ENCODE peak calls at places on chromosome 6, in four cellular contexts. L, X, Y and I are unnamed samples.

GRCh38 chr6:99613398-99613704 is 6.7 kb downstream of the PRDM13 start:
- DNase-seq in L (no peak), X (no peak), Y (peak; percentile 39), I (no peak)

GRCh38 chr6:27294409-27294808 is 17.7 kb downstream of the POM121L2 start:
- DNase-seq in L (no peak), X (no peak), Y (no peak), I (no peak)

GRCh38 chr6:156890627-156891300 is 113.6 kb downstream of the ARID1B start:
- DNase-seq in L (no peak), X (no peak), Y (peak; percentile 7), I (peak; percentile 24)

GRCh38 chr6:149755300-149756260 is 6.0 kb downstream of the PCMT1 start:
- DNase-seq in L (no peak), X (no peak), Y (no peak), I (no peak)

GRCh38 chr6:100876251-100876650 is 4.9 kb downstream of the ASCC3 start:
- DNase-seq in L (no peak), X (no peak), Y (no peak), I (no peak)

GRCh38 chr6:24844903-24845302 is 46.2 kb upstream of the ARMH2 start:
- DNase-seq in L (no peak), X (no peak), Y (no peak), I (no peak)

GRCh38 chr6:93896081-93896480 is 476.7 kb upstream of the EPHA7 start:
- DNase-seq in L (no peak), X (no peak), Y (no peak), I (no peak)

GRCh38 chr6:141790921-141791320 is 341.8 kb upstream of the GJE1 start:
- DNase-seq in L (no peak), X (no peak), Y (no peak), I (no peak)

GRCh38 chr6:40798069-40798770 is 211.1 kb upstream of the LRFN2 start:
- DNase-seq in L (no peak), X (no peak), Y (no peak), I (no peak)

GRCh38 chr6:24448828-24449525 is 40.4 kb downstream of the GPLD1 start:
- DNase-seq in L (no peak), X (peak; percentile 18), Y (no peak), I (no peak)

GRCh38 chr6:9581155-9581554 is 833.7 kb downstream of the TFAP2A start:
- DNase-seq in L (no peak), X (no peak), Y (no peak), I (no peak)

GRCh38 chr6:168452685-168453377 is 11.8 kb downstream of the SMOC2 start:
- DNase-seq in L (no peak), X (no peak), Y (no peak), I (no peak)

GRCh38 chr6:78500299-78501089 is 366.9 kb upstream of the IRAK1BP1 start:
- DNase-seq in L (no peak), X (no peak), Y (no peak), I (no peak)

GRCh38 chr6:11653028-11653583 is 115.6 kb downstream of the TMEM170B start:
- DNase-seq in L (peak; percentile 99), X (no peak), Y (peak; percentile 85), I (no peak)

GRCh38 chr6:88361754-88362153 is 195.6 kb upstream of the CNR1 start:
- DNase-seq in L (no peak), X (no peak), Y (no peak), I (no peak)

GRCh38 chr6:129426343-129426742 is 283.6 kb downstream of the ARHGAP18 start:
- DNase-seq in L (no peak), X (no peak), Y (no peak), I (no peak)

GRCh38 chr6:15447546-15448232 is 201.8 kb downstream of the JARID2 start:
- DNase-seq in L (no peak), X (no peak), Y (no peak), I (no peak)

GRCh38 chr6:170099387-170099786 is 191.5 kb downstream of the DLL1 start:
- DNase-seq in L (no peak), X (peak; percentile 32), Y (no peak), I (no peak)

GRCh38 chr6:27883136-27883535 is 29.1 kb downstream of the OR2B2 start:
- DNase-seq in L (no peak), X (no peak), Y (no peak), I (no peak)

GRCh38 chr6:28137458-28138020 is 4.1 kb upstream of the ZKSCAN8 start:
- DNase-seq in L (no peak), X (no peak), Y (no peak), I (no peak)

GRCh38 chr6:168838000-168838399 is 397.0 kb downstream of the SMOC2 start:
- DNase-seq in L (no peak), X (no peak), Y (no peak), I (no peak)

GRCh38 chr6:33053230-33053629 is 20.2 kb downstream of the HLA-DPA1 start:
- DNase-seq in L (no peak), X (no peak), Y (no peak), I (no peak)

GRCh38 chr6:14729186-14729871 is 516.5 kb upstream of the JARID2 start:
- DNase-seq in L (no peak), X (no peak), Y (no peak), I (no peak)

GRCh38 chr6:71383476-71383875 is 94.9 kb downstream of the OGFRL1 start:
- DNase-seq in L (no peak), X (no peak), Y (no peak), I (no peak)

GRCh38 chr6:38527371-38527770 is 112.4 kb downstream of the BTBD9 start:
- DNase-seq in L (no peak), X (no peak), Y (no peak), I (no peak)

GRCh38 chr6:88919032-88919431 is 44.4 kb downstream of the RNGTT start:
- DNase-seq in L (no peak), X (no peak), Y (peak; percentile 17), I (no peak)

GRCh38 chr6:56718236-56718635 is 75.5 kb upstream of the DST start:
- DNase-seq in L (no peak), X (no peak), Y (no peak), I (no peak)

GRCh38 chr6:16199792-16200191 is 38.6 kb upstream of the GMPR start:
- DNase-seq in L (no peak), X (no peak), Y (no peak), I (no peak)

GRCh38 chr6:79872986-79873385 is 74.4 kb downstream of the ELOVL4 start:
- DNase-seq in L (peak; percentile 56), X (no peak), Y (peak; percentile 22), I (peak; percentile 69)

GRCh38 chr6:96014846-96015245 is 928 bp upstream of the FUT9 start:
- DNase-seq in L (no peak), X (no peak), Y (no peak), I (no peak)

GRCh38 chr6:70289299-70289698 is 13.6 kb downstream of the COL9A1 start:
- DNase-seq in L (no peak), X (no peak), Y (no peak), I (no peak)

GRCh38 chr6:90194371-90194841 is 102.2 kb downstream of the BACH2 start:
- DNase-seq in L (peak; percentile 86), X (no peak), Y (peak; percentile 90), I (peak; percentile 45)

GRCh38 chr6:10316327-10316726 is 98.5 kb downstream of the TFAP2A start:
- DNase-seq in L (peak; percentile 48), X (no peak), Y (peak; percentile 22), I (peak; percentile 64)

GRCh38 chr6:54135665-54136370 is 24.6 kb downstream of the MLIP start:
- DNase-seq in L (peak; percentile 53), X (no peak), Y (peak; percentile 79), I (peak; percentile 24)

GRCh38 chr6:25652007-25652515 is at the start of gene SCGN:
- DNase-seq in L (peak; percentile 56), X (peak; percentile 63), Y (peak; percentile 67), I (no peak)

GRCh38 chr6:54737247-54737646 is 109.3 kb upstream of the FAM83B start:
- DNase-seq in L (no peak), X (no peak), Y (no peak), I (no peak)

GRCh38 chr6:1266686-1267056 is 45.2 kb upstream of the FOXQ1 start:
- DNase-seq in L (no peak), X (no peak), Y (no peak), I (no peak)

GRCh38 chr6:1264619-1265445 is 47.1 kb upstream of the FOXQ1 start:
- DNase-seq in L (no peak), X (peak; percentile 21), Y (no peak), I (no peak)

GRCh38 chr6:1263850-1264377 is 48.0 kb upstream of the FOXQ1 start:
- DNase-seq in L (no peak), X (peak; percentile 18), Y (no peak), I (no peak)

GRCh38 chr6:1262704-1263038 is 49.2 kb upstream of the FOXQ1 start:
- DNase-seq in L (no peak), X (no peak), Y (no peak), I (no peak)

GRCh38 chr6:1263039-1263849 is 48.7 kb upstream of the FOXQ1 start:
- DNase-seq in L (no peak), X (peak; percentile 34), Y (no peak), I (peak; percentile 71)
- TF ChIP-seq CTCF in L (no peak), X (no peak), Y (no peak), I (no peak)

DNA sequence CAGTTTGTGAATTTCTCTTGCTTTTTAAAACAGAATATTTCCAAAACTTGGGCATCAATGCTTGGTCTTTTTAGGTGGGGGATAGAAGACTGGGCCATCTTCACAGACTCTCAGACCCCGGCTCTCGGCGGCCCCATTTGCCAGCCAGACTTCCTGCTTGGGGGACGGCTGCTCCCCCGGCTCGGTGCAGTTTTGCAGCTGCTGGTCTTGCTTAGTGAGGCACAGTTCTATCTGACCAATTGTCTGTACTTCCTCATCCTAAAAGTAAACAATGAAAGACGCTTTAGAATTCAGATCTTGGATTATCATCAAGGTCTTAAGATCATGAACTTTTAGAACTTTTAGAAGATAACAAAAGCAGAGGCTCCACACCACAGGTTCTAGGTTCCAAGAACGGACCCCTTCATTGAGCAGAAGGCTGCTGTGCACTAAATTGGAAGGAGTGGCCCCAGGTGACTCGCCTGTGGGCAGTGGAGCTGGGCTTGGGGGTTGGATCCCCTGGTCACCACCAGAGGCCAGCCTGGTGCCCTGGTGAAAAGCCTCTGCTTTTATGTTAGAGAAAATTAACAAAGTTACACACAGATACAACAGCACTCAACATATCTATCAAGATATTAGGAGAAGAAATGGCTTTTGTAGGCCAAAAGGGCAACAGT is 26.7 kb downstream of the RNASET2 start:
- DNase-seq in L (no peak), X (no peak), Y (no peak), I (no peak)
- H3K4me3 ChIP-seq in L (no peak overlapping the region), X (no peak overlapping the region), Y (no peak overlapping the region), I (no peak overlapping the region)

DNA sequence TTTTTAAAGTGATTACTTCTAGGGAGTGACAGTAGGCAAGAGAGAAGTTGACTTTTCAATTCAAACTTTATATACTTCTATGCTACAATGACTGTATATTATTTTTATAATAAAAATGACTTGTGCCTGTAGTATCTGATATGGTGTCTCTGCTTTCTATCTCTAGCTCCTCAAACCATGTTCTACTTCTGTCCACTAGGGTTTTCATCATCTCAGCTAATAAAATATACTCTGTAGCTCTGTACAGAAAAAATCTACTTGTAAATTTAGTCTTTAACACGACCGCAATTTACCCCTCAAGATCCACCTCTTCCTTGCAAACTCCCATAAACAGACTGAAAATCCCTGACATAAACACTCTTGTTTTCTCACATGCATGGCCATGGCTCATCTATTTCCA is 42.3 kb downstream of the HBS1L start:
- DNase-seq in L (no peak), X (no peak), Y (no peak), I (no peak)
- TF ChIP-seq CTCF in L (no peak), X (no peak), Y (no peak), I (no peak)

DNA sequence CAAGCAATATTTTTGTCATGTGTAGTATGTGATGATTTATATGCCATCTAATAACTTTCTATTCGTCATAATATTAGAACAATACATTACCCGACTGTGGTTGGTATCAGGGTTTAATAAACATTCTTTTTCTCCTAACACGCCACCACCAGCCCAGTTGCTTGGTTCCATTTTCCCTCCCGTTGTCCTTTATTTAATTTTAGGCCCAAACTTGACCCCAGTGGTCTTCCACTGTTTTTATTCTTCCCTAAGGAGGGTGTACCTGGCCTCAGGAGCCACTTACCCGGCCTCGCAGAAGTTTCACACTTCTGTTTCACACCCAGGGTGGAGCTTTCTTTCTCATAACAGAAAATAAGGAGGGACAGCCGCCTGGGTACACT is 33.1 kb upstream of the PIM1 start:
- DNase-seq in L (no peak), X (no peak), Y (no peak), I (no peak)
- H3K4me3 ChIP-seq in L (no peak overlapping the region), X (no peak overlapping the region), Y (no peak overlapping the region), I (no peak overlapping the region)